ENCODE peak calls at places on chromosomes 6 and 20, in seven cellular contexts. C is activated CD4-positive, alpha-beta T cell treated with anti-CD3 and anti-CD28 coated beads, Interleukin-2, amount 50 U/mL, for 1 hour; B is KG1; V is T follicular helper cell; U is NCI-H1092 treated with DMSO at 0.1 percent for 48 hours; N is stimulated activated naive CD8-positive, alpha-beta T cell treated with anti-CD3 and anti-CD28 coated beads, Interleukin-15, Interleukin-2, amounts not matched to agents 100 U/mL and 50 U/mL, for 24 hours; H is GM12865. Q is an unnamed sample.

GRCh38 chr20:5397418-5397817 is 80.7 kb upstream of the PROKR2 start:
- DNase-seq in U (no peak), C (no peak), V (no peak), H (no peak), B (no peak), N (no peak), Q (no peak)

GRCh38 chr20:5261763-5262162 is 55.0 kb downstream of the PROKR2 start:
- DNase-seq in V (no peak), B (no peak), H (no peak), C (no peak), N (no peak), U (no peak), Q (no peak)

GRCh38 chr6:137860394-137861005 is 6.6 kb upstream of the TNFAIP3 start:
- DNase-seq in B (no peak), N (no peak), V (no peak), U (no peak), H (no peak), C (no peak), Q (no peak)

GRCh38 chr20:52047811-52048302 is 143.7 kb downstream of the ZFP64 start:
- DNase-seq in H (peak; percentile 12), U (no peak), V (no peak), B (no peak), N (peak; percentile 61), C (no peak), Q (peak; percentile 26)

GRCh38 chr6:25266425-25267135 is 12.6 kb upstream of the CARMIL1 start:
- DNase-seq in H (no peak), V (no peak), N (no peak), U (no peak), B (no peak), C (no peak), Q (no peak)

GRCh38 chr20:11035211-11035610 is 361.4 kb upstream of the JAG1 start:
- DNase-seq in C (no peak), N (no peak), U (no peak), V (no peak), B (no peak), H (no peak), Q (no peak)

GRCh38 chr6:136517582-136517981 is 32.6 kb downstream of the MAP7 start:
- DNase-seq in B (no peak), V (no peak), H (no peak), C (no peak), U (no peak), N (no peak), Q (no peak)

GRCh38 chr6:36783603-36784378 is 55.5 kb downstream of the CPNE5 start:
- DNase-seq in V (no peak), N (no peak), U (no peak), B (no peak), C (no peak), H (no peak), Q (no peak)

GRCh38 chr6:26550250-26550993 is 12.3 kb downstream of the HMGN4 start:
- DNase-seq in B (no peak), C (peak; percentile 19), V (peak; percentile 27), N (peak; percentile 77), U (peak; percentile 37), H (peak; percentile 80), Q (peak; percentile 59)

GRCh38 chr6:42200035-42200434 is 5.3 kb upstream of the GUCA1B start:
- DNase-seq in B (no peak), V (no peak), C (no peak), H (no peak), N (no peak), U (peak; percentile 59), Q (no peak)

GRCh38 chr20:38324159-38324558 is 20.2 kb downstream of the BPI start:
- DNase-seq in V (no peak), B (no peak), U (no peak), C (no peak), N (no peak), H (no peak), Q (no peak)

GRCh38 chr20:40938020-40938419 is 90.6 kb upstream of the TOP1 start:
- DNase-seq in V (no peak), N (no peak), U (no peak), C (no peak), H (no peak), B (no peak), Q (no peak)

GRCh38 chr20:36919715-36920333 is 31.7 kb downstream of the SAMHD1 start:
- DNase-seq in B (peak; percentile 44), U (peak; percentile 48), N (no peak), C (no peak), V (peak; percentile 6), H (peak; percentile 71), Q (peak; percentile 60)

GRCh38 chr6:70398783-70399730 is 14.3 kb upstream of the FAM135A start:
- DNase-seq in C (no peak), H (no peak), N (no peak), U (no peak), B (no peak), V (no peak), Q (no peak)

GRCh38 chr6:136134751-136135150 is 115.4 kb downstream of the MTFR2 start:
- DNase-seq in H (no peak), C (no peak), B (no peak), U (no peak), N (no peak), V (no peak), Q (no peak)

GRCh38 chr20:38177201-38177600 is 12.1 kb upstream of the TGM2 start:
- DNase-seq in B (no peak), V (no peak), U (no peak), H (no peak), N (no peak), C (no peak), Q (no peak)

GRCh38 chr6:111753573-111753972 is 119.7 kb downstream of the FYN start:
- DNase-seq in V (no peak), C (no peak), N (no peak), U (no peak), H (peak; percentile 67), B (no peak), Q (no peak)

GRCh38 chr6:128208851-128209580 is 308.2 kb upstream of the THEMIS start:
- DNase-seq in U (no peak), V (no peak), N (no peak), C (no peak), H (no peak), B (no peak), Q (no peak)

GRCh38 chr20:37944456-37944981 is 41.6 kb downstream of the VSTM2L start:
- DNase-seq in V (no peak), C (no peak), H (no peak), B (no peak), N (no peak), U (no peak), Q (no peak)

GRCh38 chr6:2765896-2766766 is 938 bp downstream of the WRNIP1 start:
- DNase-seq in B (no peak), V (peak; percentile 34), U (no peak), H (peak; percentile 64), C (no peak), N (peak; percentile 59), Q (peak; percentile 85)

GRCh38 chr6:109762769-109763450 is 71.8 kb downstream of the FIG4 start:
- DNase-seq in N (no peak), B (no peak), H (no peak), C (no peak), V (no peak), U (no peak), Q (no peak)

GRCh38 chr20:63641146-63641791 is 12.0 kb downstream of the STMN3 start:
- DNase-seq in N (peak; percentile 53), H (peak; percentile 74), U (no peak), B (no peak), V (no peak), C (peak; percentile 57), Q (no peak)

GRCh38 chr6:17967668-17968067 is 19.8 kb downstream of the KIF13A start:
- DNase-seq in N (no peak), C (no peak), V (no peak), H (no peak), B (no peak), U (no peak), Q (no peak)

GRCh38 chr6:167493961-167494697 is 169.2 kb downstream of the TTLL2 start:
- DNase-seq in B (no peak), C (no peak), U (no peak), N (no peak), V (no peak), H (no peak), Q (no peak)

GRCh38 chr6:147759088-147759487 is 250.6 kb downstream of the SAMD5 start:
- DNase-seq in B (no peak), U (no peak), V (no peak), N (no peak), C (no peak), H (no peak), Q (no peak)

GRCh38 chr20:24951536-24952047 is 2.5 kb downstream of the CST7 start:
- DNase-seq in N (no peak), H (no peak), U (no peak), B (no peak), C (no peak), V (no peak), Q (no peak)

GRCh38 chr6:143223895-143224294 is 163.2 kb downstream of the AIG1 start:
- DNase-seq in V (no peak), C (no peak), H (no peak), B (no peak), U (no peak), N (no peak), Q (no peak)

GRCh38 chr6:149323925-149324324 is 6.4 kb downstream of the TAB2 start:
- DNase-seq in H (no peak), N (no peak), B (no peak), V (no peak), U (no peak), C (no peak), Q (no peak)

GRCh38 chr20:54294094-54294493 is 86.2 kb downstream of the PFDN4 start:
- DNase-seq in U (no peak), H (no peak), V (no peak), C (no peak), N (no peak), B (no peak), Q (no peak)

GRCh38 chr20:50152394-50153152 is 950 bp downstream of the PEDS1 start:
- DNase-seq in V (no peak), C (no peak), N (no peak), H (no peak), B (no peak), U (no peak), Q (peak; percentile 32)

GRCh38 chr20:2217857-2218529 is 77.8 kb upstream of the TGM3 start:
- DNase-seq in B (peak; percentile 29), C (no peak), H (peak; percentile 73), N (peak; percentile 9), U (no peak), V (no peak), Q (no peak)

GRCh38 chr6:144134176-144134575 is 16.1 kb upstream of the STX11 start:
- DNase-seq in H (no peak), U (no peak), V (no peak), N (no peak), C (no peak), B (no peak), Q (no peak)

GRCh38 chr6:42454428-42454791 is 2.7 kb upstream of the TRERF1 start:
- DNase-seq in B (no peak), C (no peak), U (no peak), H (no peak), V (no peak), N (no peak), Q (no peak)

GRCh38 chr6:42766163-42766670 is 15.6 kb upstream of the BICRAL start:
- DNase-seq in B (no peak), U (no peak), N (no peak), C (no peak), H (no peak), V (no peak), Q (no peak)

GRCh38 chr6:73734843-73735453 is 38.9 kb downstream of the CD109 start:
- DNase-seq in C (no peak), B (no peak), N (no peak), V (no peak), U (no peak), H (no peak), Q (no peak)

GRCh38 chr6:16950311-16950710 is 151.5 kb upstream of the STMND1 start:
- DNase-seq in B (no peak), V (no peak), N (no peak), H (no peak), U (no peak), C (no peak), Q (no peak)

GRCh38 chr6:99016355-99016754 is 68.6 kb upstream of the FBXL4 start:
- DNase-seq in U (no peak), C (no peak), H (peak; percentile 8), N (no peak), V (no peak), B (peak; percentile 49), Q (no peak)

GRCh38 chr20:58019850-58020625 is 208.4 kb downstream of the ANKRD60 start:
- DNase-seq in H (no peak), U (no peak), B (no peak), C (no peak), V (no peak), N (no peak), Q (no peak)

Q was measured in GM20000.